ENCODE peak calls at places on chromosomes 16 and 17, in four cellular contexts. O is heart left ventricle, B is suprapubic skin, H is GM12878. P is an unnamed sample.

GRCh38 chr16:27335349-27336052 is 21.7 kb downstream of the IL4R start:
- DNase-seq in O (no peak), B (no peak), H (no peak), P (no peak)

GRCh38 chr17:81558941-81559806 is 7.0 kb upstream of the FAAP100 start:
- DNase-seq in O (no peak), B (no peak), H (no peak), P (no peak)

GRCh38 chr17:30113213-30113612 is 3.4 kb upstream of the NSRP1 start:
- DNase-seq in O (no peak), B (no peak), H (peak), P (no peak)

GRCh38 chr17:77881545-77881944 is 77.0 kb upstream of the TNRC6C start:
- DNase-seq in B (peak), H (peak), O (peak), P (peak)

GRCh38 chr17:82767041-82767754 is 15.3 kb downstream of the TBCD start:
- DNase-seq in O (no peak), H (no peak), B (no peak), P (no peak)

GRCh38 chr17:652310-652709 is 62.3 kb downstream of the VPS53 start:
- DNase-seq in H (no peak), O (peak), B (peak), P (peak)

GRCh38 chr17:31743767-31744166 is 115.3 kb downstream of the COPRS start:
- DNase-seq in O (peak), B (no peak), H (no peak), P (no peak)

GRCh38 chr16:49457196-49457595 is 83.6 kb downstream of the C16orf78 start:
- DNase-seq in B (peak), O (no peak), H (no peak), P (peak)

GRCh38 chr17:48470388-48471034 is 40.5 kb upstream of the SKAP1 start:
- DNase-seq in B (no peak), H (no peak), O (no peak), P (no peak)

GRCh38 chr17:6475411-6475810 is 31.2 kb downstream of the PIMREG start:
- DNase-seq in O (no peak), H (no peak), B (no peak), P (no peak)
- H3K27ac ChIP-seq in O (no peak), H (no peak), B (no peak), P (no peak)

DNA sequence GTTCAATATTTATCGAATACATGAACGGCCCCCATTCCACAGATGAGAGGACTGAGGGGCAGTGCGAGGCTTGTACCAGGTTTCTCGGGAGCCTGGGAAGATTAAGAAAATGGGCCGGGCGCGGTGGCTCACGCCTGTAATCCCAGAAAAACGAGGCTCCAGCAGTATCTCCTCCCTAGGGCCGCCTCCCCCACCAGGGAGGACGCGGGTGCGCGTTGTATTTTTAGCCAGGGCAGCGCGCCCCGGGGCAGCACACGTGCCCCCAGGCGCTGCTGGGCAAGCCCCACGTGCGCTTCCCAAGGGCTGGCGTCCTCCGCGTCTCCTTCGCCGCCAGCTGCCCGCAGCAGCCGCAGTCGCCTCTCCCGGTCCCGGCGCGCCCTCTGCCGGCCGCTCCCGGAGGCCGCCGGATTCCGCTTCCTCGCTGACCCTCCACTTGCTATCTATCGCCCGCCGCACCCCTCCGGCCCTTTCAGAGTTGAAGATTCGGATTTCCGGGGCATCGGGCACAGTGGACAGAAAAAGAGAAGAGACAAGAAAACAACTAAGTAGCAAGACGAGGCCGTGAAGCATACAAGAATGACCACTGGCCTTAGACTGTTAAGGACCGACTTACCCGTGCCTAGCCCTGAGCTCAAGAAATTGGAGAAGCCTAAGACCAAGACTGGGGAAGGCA is 1.9 kb upstream of the YBX2 start:
- DNase-seq in O (peak), H (no peak), B (peak), P (peak)
- H3K4me3 ChIP-seq in O (no peak), H (peak), B (peak), P (peak)

DNA sequence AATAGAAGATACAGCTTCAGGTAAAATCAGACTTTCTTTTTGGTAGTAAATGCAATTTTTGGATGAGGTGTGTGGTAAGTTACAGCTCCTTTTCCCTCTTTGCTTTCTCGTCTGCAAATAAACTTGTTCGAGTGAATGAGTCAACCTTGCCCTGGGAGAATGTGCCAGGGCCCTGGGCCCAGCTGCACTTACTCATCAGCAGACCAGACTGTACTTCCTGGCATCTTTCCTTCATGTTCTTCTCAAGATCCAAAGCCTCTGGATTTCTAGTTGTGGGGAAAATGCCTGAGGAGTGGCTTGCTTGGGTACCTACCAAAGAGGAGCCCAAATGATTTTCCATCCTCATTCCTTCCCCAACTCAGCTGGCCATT is 5.4 kb upstream of the G6PC1 start:
- DNase-seq in H (no peak), B (peak), O (no peak), P (peak)
- H3K27ac ChIP-seq in H (no peak), B (no peak), O (no peak), P (peak)

GRCh38 chr17:43755389-43755875 is 3.2 kb downstream of the SOST start:
- DNase-seq in O (no peak), B (no peak), H (no peak), P (no peak)
- H3K4me3 ChIP-seq in O (no peak), B (peak), H (no peak), P (peak)

P was measured in coronary artery.